ENCODE peak calls at places on chromosomes 3 and 15, in six cellular contexts. T is K562, K is HepG2, N is GM12891, I is H1, R is GM12878. M is an unnamed sample.

GRCh38 chr3:122255757-122256439 is 69.2 kb upstream of the CSTA start:
- DNase-seq in T (no peak), K (peak), N (no peak), I (no peak), R (no peak), M (no peak)

GRCh38 chr15:65323071-65323511 is 18.6 kb downstream of the RNU5B-1 start:
- DNase-seq in T (peak), K (no peak), N (no peak), I (no peak), R (no peak), M (no peak)

GRCh38 chr15:42511010-42511396 is 15.6 kb downstream of the SNAP23 start:
- DNase-seq in T (no peak), K (no peak), N (no peak), I (no peak), R (no peak), M (no peak)

GRCh38 chr15:84834969-84835368 is 17.8 kb downstream of the ALPK3 start:
- DNase-seq in T (no peak), K (no peak), N (no peak), I (no peak), R (no peak), M (no peak)

GRCh38 chr3:142563491-142563997 is 15.0 kb downstream of the ATR start:
- DNase-seq in T (no peak), K (no peak), N (no peak), I (no peak), R (no peak), M (no peak)

GRCh38 chr15:89399390-89400120 is 64.9 kb upstream of the POLG start:
- DNase-seq in T (peak), K (no peak), N (peak), I (no peak), R (no peak), M (peak)

GRCh38 chr15:86663304-86663703 is 583.6 kb downstream of the AGBL1 start:
- DNase-seq in T (no peak), K (no peak), N (no peak), I (no peak), R (no peak), M (no peak)

GRCh38 chr3:28994161-28994905 is 286.5 kb upstream of the RBMS3 start:
- DNase-seq in T (no peak), K (no peak), N (no peak), I (no peak), R (no peak), M (no peak)

GRCh38 chr3:160544837-160545236 is 20.5 kb downstream of the KPNA4 start:
- DNase-seq in T (no peak), K (no peak), N (no peak), I (no peak), R (no peak), M (no peak)

GRCh38 chr3:78570482-78570881 is 1197.3 kb downstream of the ROBO1 start:
- DNase-seq in T (no peak), K (no peak), N (no peak), I (no peak), R (no peak), M (no peak)

GRCh38 chr3:16849240-16849639 is 35.5 kb upstream of the PLCL2 start:
- DNase-seq in T (no peak), K (no peak), N (no peak), I (no peak), R (no peak), M (no peak)

GRCh38 chr3:66383998-66384745 is 116.7 kb downstream of the LRIG1 start:
- DNase-seq in T (no peak), K (no peak), N (no peak), I (no peak), R (no peak), M (no peak)

GRCh38 chr3:63874769-63875168 is 11.1 kb downstream of the ATXN7 start:
- DNase-seq in T (no peak), K (peak), N (no peak), I (no peak), R (no peak), M (no peak)

DNA sequence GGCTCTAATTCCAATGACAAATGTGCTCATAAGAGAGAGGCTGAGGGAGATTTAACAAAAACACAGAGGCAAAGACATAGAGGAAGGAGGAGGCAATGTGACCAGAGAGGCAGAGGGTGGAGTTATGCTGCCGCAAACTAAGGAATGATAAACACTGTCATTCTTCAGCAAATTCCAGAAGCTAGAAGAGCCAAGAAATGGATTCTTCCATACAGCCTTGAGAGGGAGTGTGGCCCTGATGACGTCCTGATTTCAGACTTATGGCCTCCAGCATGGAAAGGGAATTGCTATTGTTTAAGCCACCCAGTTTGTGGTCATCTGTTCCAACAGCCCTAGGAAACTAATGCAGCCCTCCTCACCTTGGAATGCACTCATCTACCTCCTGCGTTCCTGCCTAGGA is 30.5 kb downstream of the CD47 start:
- DNase-seq in T (no peak), K (no peak), N (no peak), I (no peak), R (no peak), M (no peak)
- TF ChIP-seq TAF1 in T (no peak), K (no peak), N (no peak), I (no peak), R (no peak), M (no peak)

GRCh38 chr3:185361920-185362319 is 1.0 kb upstream of the MAP3K13 start:
- DNase-seq in T (no peak), K (no peak), N (no peak), I (no peak), R (no peak), M (no peak)

GRCh38 chr3:185362850-185363661 is at the start of gene MAP3K13:
- DNase-seq in T (peak), K (peak), N (peak), I (peak), R (peak), M (peak)

GRCh38 chr3:185366913-185367312 is 4.0 kb downstream of the MAP3K13 start:
- DNase-seq in T (no peak), K (no peak), N (no peak), I (no peak), R (no peak), M (no peak)

GRCh38 chr3:185365281-185366211 is 2.6 kb downstream of the MAP3K13 start:
- DNase-seq in T (no peak), K (no peak), N (no peak), I (no peak), R (no peak), M (no peak)

GRCh38 chr3:185363662-185364203 is 797 bp downstream of the MAP3K13 start:
- DNase-seq in T (no peak), K (no peak), N (no peak), I (no peak), R (no peak), M (no peak)
- TF ChIP-seq POLR2A in T (no peak), K (no peak), N (no peak), I (no peak), R (peak), M (no peak)

GRCh38 chr3:23952646-23953045 is 7.6 kb downstream of the NR1D2 start:
- DNase-seq in T (no peak), K (no peak), N (no peak), I (no peak), R (peak), M (no peak)
- TF ChIP-seq TAF1 in T (no peak), K (no peak), N (no peak), I (no peak), R (no peak), M (no peak)

GRCh38 chr3:97857401-97857800 is 35.6 kb downstream of the CRYBG3 start:
- DNase-seq in T (no peak), K (no peak), N (no peak), I (no peak), R (no peak), M (no peak)

GRCh38 chr3:97862582-97862981 is 40.8 kb downstream of the CRYBG3 start:
- DNase-seq in T (no peak), K (no peak), N (no peak), I (no peak), R (no peak), M (no peak)

GRCh38 chr3:97863775-97864174 is 42.0 kb downstream of the CRYBG3 start:
- DNase-seq in T (no peak), K (no peak), N (no peak), I (no peak), R (no peak), M (no peak)

GRCh38 chr3:97863025-97863424 is 41.2 kb downstream of the CRYBG3 start:
- DNase-seq in T (no peak), K (no peak), N (no peak), I (no peak), R (no peak), M (no peak)

DNA sequence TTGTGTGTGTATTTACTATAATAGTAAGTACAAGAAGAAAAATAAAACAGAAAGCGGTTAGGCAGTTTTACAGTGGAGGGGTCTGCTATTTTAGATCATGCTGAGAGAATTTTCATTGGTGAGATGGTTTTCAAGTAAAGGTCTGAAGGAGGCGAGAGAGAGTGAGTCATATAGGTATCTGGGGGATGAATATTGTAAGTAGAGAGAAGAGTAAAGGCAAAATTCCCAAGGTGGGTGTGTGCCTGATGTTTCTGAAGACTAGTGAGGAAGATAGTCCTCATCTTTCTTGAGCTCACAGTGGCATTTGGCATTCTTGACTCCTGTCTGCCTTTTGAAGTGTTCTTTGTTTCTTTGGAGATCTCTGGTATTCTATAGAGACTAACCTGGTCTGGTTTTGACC is 38.6 kb downstream of the CRYBG3 start:
- DNase-seq in T (no peak), K (no peak), N (no peak), I (no peak), R (no peak), M (no peak)
- TF ChIP-seq POLR2A in T (no peak), K (no peak), N (no peak), I (no peak), R (no peak), M (no peak)

DNA sequence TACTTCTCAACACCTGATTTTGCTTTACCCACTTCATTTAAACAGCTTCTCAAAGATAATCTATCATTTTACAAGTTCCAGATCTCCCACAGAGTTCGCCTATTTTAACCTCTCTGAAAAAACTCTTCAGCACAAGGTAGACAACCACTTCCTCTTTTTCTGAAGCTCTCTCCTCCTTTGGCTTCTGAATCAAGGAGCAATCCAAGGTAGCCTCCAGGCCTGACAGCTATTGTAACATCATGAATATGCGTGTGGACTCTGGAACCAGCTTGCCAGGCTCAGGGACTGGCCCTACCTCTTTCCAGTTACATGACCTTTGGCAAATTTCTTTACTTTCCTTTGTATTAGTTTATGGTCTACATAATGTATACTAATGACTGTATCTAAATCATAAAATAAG is 405.9 kb upstream of the ZNF385D start:
- DNase-seq in T (no peak), K (no peak), N (no peak), I (no peak), R (no peak), M (no peak)
- TF ChIP-seq TAF1 in T (no peak), K (no peak), N (no peak), I (no peak), R (no peak), M (no peak)

GRCh38 chr15:96477227-96477626 is 146.7 kb downstream of the NR2F2 start:
- DNase-seq in T (no peak), K (no peak), N (no peak), I (no peak), R (no peak), M (no peak)

GRCh38 chr15:96470682-96471290 is 140.3 kb downstream of the NR2F2 start:
- DNase-seq in T (no peak), K (no peak), N (no peak), I (no peak), R (no peak), M (no peak)

GRCh38 chr15:96474274-96474673 is 143.8 kb downstream of the NR2F2 start:
- DNase-seq in T (no peak), K (no peak), N (no peak), I (no peak), R (no peak), M (no peak)

GRCh38 chr15:96473556-96473955 is 143.1 kb downstream of the NR2F2 start:
- DNase-seq in T (no peak), K (no peak), N (no peak), I (no peak), R (no peak), M (no peak)

DNA sequence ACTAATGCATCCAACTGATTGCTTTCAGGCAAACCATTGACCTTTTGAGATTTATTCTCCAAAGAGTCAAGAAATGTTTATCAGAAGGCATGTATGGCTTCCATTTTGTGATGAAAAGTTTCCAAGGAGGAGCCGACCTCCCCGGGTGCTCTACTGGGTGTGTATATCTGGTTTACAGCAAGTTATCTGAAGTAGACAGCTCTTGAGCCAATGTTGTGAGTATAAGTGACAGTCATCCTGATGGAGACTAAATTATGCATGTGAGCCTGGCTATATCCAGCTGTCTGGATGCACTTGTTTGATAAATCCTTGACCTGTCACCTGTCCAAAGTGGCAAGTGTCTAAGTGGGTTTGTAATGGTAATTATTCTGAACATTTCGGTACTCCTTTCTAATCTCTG is 142.1 kb downstream of the NR2F2 start:
- DNase-seq in T (no peak), K (no peak), N (no peak), I (no peak), R (no peak), M (no peak)
- TF ChIP-seq POLR2A in T (no peak), K (no peak), N (no peak), I (no peak), R (no peak), M (no peak)

DNA sequence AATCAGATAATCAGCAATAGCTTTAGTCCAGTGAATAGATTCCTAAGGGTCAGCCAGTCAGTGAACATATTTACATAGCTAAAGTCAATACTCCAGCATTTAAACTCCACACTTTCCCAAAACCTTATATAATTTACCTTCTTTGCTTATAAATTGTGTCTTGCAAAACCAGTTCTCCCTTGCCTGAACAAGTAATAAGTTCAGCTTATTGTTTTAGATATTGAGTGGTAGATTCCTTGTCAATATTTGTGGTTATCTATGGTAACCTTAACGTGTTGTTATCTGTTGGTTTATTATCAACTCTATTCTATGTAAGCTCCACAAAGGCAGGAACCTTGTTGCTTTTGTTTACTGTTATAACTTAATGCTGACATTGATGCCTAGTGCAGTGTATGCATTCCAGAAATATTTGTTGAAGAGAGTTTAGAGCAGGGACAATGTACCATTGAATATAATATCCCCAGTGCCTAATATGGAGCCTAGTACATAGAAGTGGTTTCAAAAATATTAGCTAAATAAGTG is 24.0 kb downstream of the PLSCR5 start:
- DNase-seq in T (no peak), K (peak), N (no peak), I (no peak), R (no peak), M (no peak)
- TF ChIP-seq TAF1 in T (no peak), K (no peak), N (no peak), I (no peak), R (no peak), M (no peak)

M was measured in GM12892.